ENCODE peak calls at places on chromosomes 12 and 14, in six cellular contexts. Q, X, I, E, G and B are unnamed samples.

GRCh38 chr14:52596861-52597260 is 44.2 kb downstream of the GPR137C start:
- DNase-seq in E (no peak), G (no peak), I (no peak), X (no peak), Q (peak; percentile 1), B (no peak)

GRCh38 chr14:22614240-22614799 is 16.2 kb downstream of the ABHD4 start:
- DNase-seq in Q (peak; percentile 98), I (no peak), X (no peak), G (no peak), E (peak; percentile 88), B (peak; percentile 98)

GRCh38 chr14:99574099-99574880 is 29.7 kb downstream of the CCDC85C start:
- DNase-seq in I (peak; percentile 67), Q (peak; percentile 78), E (peak; percentile 97), G (no peak), X (peak; percentile 45), B (peak; percentile 50)

GRCh38 chr12:14901228-14901562 is 15.5 kb upstream of the MGP start:
- DNase-seq in I (no peak), E (peak; percentile 46), G (no peak), Q (no peak), X (no peak), B (no peak)

GRCh38 chr12:6460751-6461371 is 9.0 kb downstream of the TAPBPL start:
- DNase-seq in Q (no peak), X (no peak), E (no peak), G (no peak), I (no peak), B (no peak)

GRCh38 chr14:94098359-94098758 is 12.2 kb upstream of the IFI27 start:
- DNase-seq in I (peak; percentile 3), G (no peak), X (no peak), E (no peak), Q (no peak), B (no peak)

GRCh38 chr12:128052341-128052740 is 214.6 kb upstream of the TMEM132C start:
- DNase-seq in E (no peak), X (no peak), I (no peak), Q (no peak), G (no peak), B (no peak)

GRCh38 chr12:70883855-70884254 is 36.7 kb downstream of the PTPRR start:
- DNase-seq in Q (no peak), G (no peak), E (peak; percentile 65), X (peak; percentile 27), I (no peak), B (no peak)

GRCh38 chr12:46562625-46563228 is 190.2 kb upstream of the SLC38A2 start:
- DNase-seq in G (no peak), X (no peak), I (no peak), E (peak; percentile 25), Q (peak; percentile 76), B (peak; percentile 81)

GRCh38 chr12:67991158-67991557 is 1.9 kb downstream of the IFNG-AS1 start:
- DNase-seq in I (no peak), E (no peak), X (no peak), G (no peak), Q (no peak), B (no peak)

GRCh38 chr14:52661314-52661713 is 34.0 kb downstream of the ERO1A start:
- DNase-seq in G (no peak), I (no peak), X (no peak), E (no peak), Q (no peak), B (no peak)

GRCh38 chr12:124390442-124391116 is 95.7 kb downstream of the RFLNA start:
- DNase-seq in Q (peak; percentile 82), I (no peak), G (no peak), X (no peak), E (no peak), B (peak; percentile 94)

GRCh38 chr14:22836301-22837058 is at the start of gene MMP14:
- DNase-seq in I (peak; percentile 59), E (peak; percentile 95), Q (peak; percentile 89), G (peak; percentile 60), X (no peak), B (peak; percentile 92)

GRCh38 chr12:116194935-116195431 is 82.5 kb downstream of the MED13L start:
- DNase-seq in Q (no peak), E (peak; percentile 37), I (no peak), G (no peak), X (no peak), B (no peak)

GRCh38 chr12:24080465-24080864 is 131.0 kb upstream of the SOX5 start:
- DNase-seq in G (no peak), I (no peak), Q (no peak), E (no peak), X (no peak), B (no peak)

GRCh38 chr12:96416033-96416790 is 16.0 kb upstream of the CDK17 start:
- DNase-seq in I (no peak), G (no peak), E (no peak), X (no peak), Q (peak; percentile 95), B (peak; percentile 86)

GRCh38 chr14:68695326-68695768 is 97.5 kb downstream of the ZFP36L1 start:
- DNase-seq in Q (peak; percentile 100), G (no peak), I (no peak), E (no peak), X (no peak), B (peak; percentile 98)

GRCh38 chr12:76219806-76220205 is 128.4 kb downstream of the BBS10 start:
- DNase-seq in Q (no peak), E (no peak), I (no peak), X (no peak), G (no peak), B (no peak)

GRCh38 chr14:69270795-69271708 is 11.1 kb downstream of the GALNT16 start:
- DNase-seq in E (no peak), X (no peak), I (no peak), Q (peak; percentile 37), G (no peak), B (no peak)

GRCh38 chr12:108637222-108637621 is 3.5 kb upstream of the SELPLG start:
- DNase-seq in X (no peak), E (no peak), Q (no peak), I (peak; percentile 39), G (no peak), B (no peak)

GRCh38 chr12:78018939-78019338 is 188.2 kb downstream of the NAV3 start:
- DNase-seq in X (no peak), G (no peak), I (no peak), Q (peak; percentile 19), E (no peak), B (peak; percentile 14)

GRCh38 chr12:9605490-9605889 is 2.2 kb downstream of the KLRB1 start:
- DNase-seq in Q (no peak), X (no peak), E (no peak), G (no peak), I (no peak), B (no peak)

GRCh38 chr12:49827351-49828099 is 688 bp downstream of the NCKAP5L start:
- DNase-seq in Q (peak; percentile 46), E (peak; percentile 92), I (peak; percentile 90), X (peak; percentile 66), G (peak; percentile 84), B (peak; percentile 82)

GRCh38 chr12:114691196-114691595 is 7.2 kb upstream of the TBX3 start:
- DNase-seq in Q (no peak), I (no peak), X (no peak), G (no peak), E (no peak), B (no peak)
- H3K79me1 ChIP-seq in Q (peaks cover 21% of the 10 kb centered on the region), I (no peaks in the 10 kb centered on the region), X (no peaks in the 10 kb centered on the region), G (no peaks in the 10 kb centered on the region), E (no peaks in the 10 kb centered on the region), B (no peaks in the 10 kb centered on the region)

GRCh38 chr12:85784096-85784720 is 52.0 kb downstream of the RASSF9 start:
- DNase-seq in Q (no peak), X (no peak), E (peak; percentile 74), G (no peak), I (no peak), B (no peak)
- H2BK15ac ChIP-seq in Q (no peak overlapping the region), X (no peak overlapping the region), E (no peak overlapping the region), G (no peak overlapping the region), I (no peak overlapping the region), B (no peak overlapping the region)

GRCh38 chr12:122869207-122869973 is 26.5 kb downstream of the VPS37B start:
- DNase-seq in G (no peak), Q (no peak), E (no peak), I (no peak), X (no peak), B (no peak)
- H3K4me1 ChIP-seq in G (peaks cover 12% of the 10 kb centered on the region), Q (peaks cover 19% of the 10 kb centered on the region), E (peaks cover 6% of the 10 kb centered on the region), I (no peaks in the 10 kb centered on the region), X (peaks cover 28% of the 10 kb centered on the region), B (peaks cover 37% of the 10 kb centered on the region)

GRCh38 chr12:52149182-52149641 is 42.6 kb downstream of the KRT80 start:
- DNase-seq in E (peak; percentile 52), X (no peak), I (no peak), G (no peak), Q (no peak), B (no peak)
- H3K79me1 ChIP-seq in E (no peaks in the 10 kb centered on the region), X (no peaks in the 10 kb centered on the region), I (no peaks in the 10 kb centered on the region), G (no peaks in the 10 kb centered on the region), Q (peaks cover 8% of the 10 kb centered on the region), B (no peaks in the 10 kb centered on the region)

GRCh38 chr14:85190251-85190650 is 339.7 kb upstream of the FLRT2 start:
- DNase-seq in Q (no peak), G (no peak), X (no peak), I (no peak), E (no peak), B (no peak)
- H2BK15ac ChIP-seq in Q (no peak overlapping the region), G (no peak overlapping the region), X (no peak overlapping the region), I (no peak overlapping the region), E (no peak overlapping the region), B (no peak overlapping the region)

GRCh38 chr14:103390605-103391004 is 5.4 kb downstream of the MARK3 start:
- DNase-seq in E (no peak), Q (no peak), X (no peak), G (no peak), I (no peak), B (no peak)

GRCh38 chr14:103393078-103393477 is 7.9 kb downstream of the MARK3 start:
- DNase-seq in E (peak; percentile 71), I (no peak), X (no peak), G (no peak), Q (no peak), B (no peak)

GRCh38 chr14:103392106-103392505 is 6.9 kb downstream of the MARK3 start:
- DNase-seq in X (no peak), E (no peak), Q (no peak), G (no peak), I (no peak), B (no peak)

GRCh38 chr14:103392572-103392971 is 7.4 kb downstream of the MARK3 start:
- DNase-seq in I (no peak), E (no peak), G (no peak), Q (no peak), X (no peak), B (no peak)

GRCh38 chr14:103391048-103391447 is 5.8 kb downstream of the MARK3 start:
- DNase-seq in X (no peak), Q (peak; percentile 87), G (no peak), E (peak; percentile 63), I (no peak), B (peak; percentile 82)
- H3K4me1 ChIP-seq in X (peaks cover 3% of the 10 kb centered on the region), Q (peaks cover 17% of the 10 kb centered on the region), G (no peaks in the 10 kb centered on the region), E (peaks cover 2% of the 10 kb centered on the region), I (no peaks in the 10 kb centered on the region), B (peaks cover 12% of the 10 kb centered on the region)